ENCODE peak calls at places on chromosomes 13 and 19, in six cellular contexts. X is endothelial cell of umbilical vein, F is Peyer's patch, P is psoas muscle, C is IMR-90, S is HepG2. I is an unnamed sample. For H3K9me3, the result is how much of the 10 kb centered on the place peaks cover.

GRCh38 chr19:18373892-18374629 is 11.9 kb upstream of the GDF15 start:
- DNase-seq in X (peak), F (peak), P (peak), C (peak), S (peak), I (peak)

GRCh38 chr13:78743972-78744371 is 85.0 kb upstream of the OBI1 start:
- DNase-seq in X (no peak), F (no peak), P (no peak), C (no peak), S (no peak), I (no peak)

GRCh38 chr13:80946008-80946802 is 605.3 kb upstream of the SPRY2 start:
- DNase-seq in X (no peak), F (no peak), P (no peak), C (no peak), S (no peak), I (no peak)

GRCh38 chr13:34349091-34349722 is 531.3 kb downstream of the RFC3 start:
- DNase-seq in X (peak), F (peak), P (peak), C (peak), S (no peak), I (no peak)

GRCh38 chr13:39565036-39565949 is 37.7 kb downstream of the LHFPL6 start:
- DNase-seq in X (peak), F (no peak), P (no peak), C (peak), S (peak), I (no peak)

GRCh38 chr13:33610471-33611015 is 207.4 kb upstream of the RFC3 start:
- DNase-seq in X (no peak), F (peak), P (peak), C (no peak), S (peak), I (peak)

GRCh38 chr13:59963383-59963782 is 200.3 kb downstream of the DIAPH3 start:
- DNase-seq in X (no peak), F (no peak), P (no peak), C (no peak), S (no peak), I (no peak)

GRCh38 chr13:110387451-110388140 is 80.5 kb downstream of the COL4A2 start:
- DNase-seq in X (no peak), F (no peak), P (peak), C (peak), S (no peak), I (no peak)

GRCh38 chr19:47004012-47004465 is 15.6 kb upstream of the NPAS1 start:
- DNase-seq in X (no peak), F (no peak), P (no peak), C (no peak), S (no peak), I (no peak)

GRCh38 chr19:5786593-5787551 is 2.3 kb upstream of the PRR22 start:
- DNase-seq in X (no peak), F (no peak), P (no peak), C (no peak), S (no peak), I (no peak)

GRCh38 chr13:97574926-97575325 is 141.0 kb downstream of the RAP2A start:
- DNase-seq in X (peak), F (no peak), P (no peak), C (peak), S (peak), I (peak)

GRCh38 chr13:113856716-113857065 is 7.2 kb downstream of the GAS6 start:
- DNase-seq in X (peak), F (no peak), P (peak), C (peak), S (peak), I (no peak)

GRCh38 chr13:50011461-50011860 is 3.8 kb upstream of the KCNRG start:
- DNase-seq in X (no peak), F (no peak), P (no peak), C (no peak), S (no peak), I (no peak)

GRCh38 chr13:29436721-29437250 is 158.7 kb downstream of the SLC7A1 start:
- DNase-seq in X (no peak), F (no peak), P (no peak), C (no peak), S (no peak), I (no peak)

GRCh38 chr19:6278740-6279619 is 795 bp downstream of the MLLT1 start:
- DNase-seq in X (no peak), F (no peak), P (peak), C (no peak), S (no peak), I (no peak)

GRCh38 chr19:18672606-18673337 is 10.7 kb upstream of the CRTC1 start:
- DNase-seq in X (peak), F (no peak), P (peak), C (peak), S (no peak), I (peak)

GRCh38 chr13:101624210-101624922 is 171.9 kb downstream of the ITGBL1 start:
- DNase-seq in X (peak), F (no peak), P (no peak), C (peak), S (no peak), I (no peak)

GRCh38 chr19:4738734-4739133 is 15.1 kb upstream of the DPP9 start:
- DNase-seq in X (no peak), F (no peak), P (no peak), C (no peak), S (no peak), I (no peak)

GRCh38 chr13:33262997-33263396 is 22.6 kb downstream of the STARD13 start:
- DNase-seq in X (no peak), F (no peak), P (no peak), C (no peak), S (no peak), I (no peak)

GRCh38 chr13:30133976-30134375 is 173.4 kb downstream of the KATNAL1 start:
- DNase-seq in X (no peak), F (no peak), P (peak), C (no peak), S (no peak), I (no peak)

GRCh38 chr13:47503468-47503867 is 497.6 kb downstream of the SUCLA2 start:
- DNase-seq in X (no peak), F (no peak), P (no peak), C (no peak), S (no peak), I (no peak)

GRCh38 chr13:52447815-52448552 is 2.5 kb downstream of the VPS36 start:
- DNase-seq in X (no peak), F (no peak), P (no peak), C (no peak), S (no peak), I (no peak)

GRCh38 chr19:16470911-16471811 is 609 bp downstream of the EPS15L1 start:
- DNase-seq in X (peak), F (no peak), P (peak), C (peak), S (no peak), I (peak)

GRCh38 chr13:94325660-94326059 is 153.8 kb downstream of the DCT start:
- DNase-seq in X (no peak), F (no peak), P (no peak), C (peak), S (no peak), I (no peak)

GRCh38 chr13:39040206-39040605 is 1.9 kb downstream of the NHLRC3 start:
- DNase-seq in X (no peak), F (no peak), P (no peak), C (no peak), S (peak), I (no peak)

GRCh38 chr13:40673061-40673397 is 6.6 kb upstream of the FOXO1 start:
- DNase-seq in X (no peak), F (no peak), P (no peak), C (no peak), S (no peak), I (peak)

GRCh38 chr13:33003458-33004019 is 12.7 kb upstream of the KL start:
- DNase-seq in X (no peak), F (no peak), P (no peak), C (no peak), S (no peak), I (no peak)

GRCh38 chr13:45456196-45456972 is 8.4 kb upstream of the COG3 start:
- DNase-seq in X (peak), F (no peak), P (no peak), C (peak), S (no peak), I (no peak)

GRCh38 chr13:107375701-107376350 is 807.9 kb upstream of the ARGLU1 start:
- DNase-seq in X (peak), F (no peak), P (no peak), C (no peak), S (no peak), I (no peak)

GRCh38 chr19:45419396-45419795 is 4.3 kb downstream of the ERCC1 start:
- DNase-seq in X (no peak), F (peak), P (no peak), C (no peak), S (no peak), I (no peak)

GRCh38 chr13:97962887-97963286 is 9.4 kb downstream of the IPO5 start:
- DNase-seq in X (no peak), F (no peak), P (no peak), C (no peak), S (no peak), I (no peak)

GRCh38 chr19:18118420-18119242 is 21.1 kb downstream of the MAST3 start:
- DNase-seq in X (no peak), F (no peak), P (no peak), C (peak), S (no peak), I (no peak)

GRCh38 chr13:74325106-74325505 is 190.9 kb upstream of the KLF12 start:
- DNase-seq in X (peak), F (no peak), P (no peak), C (peak), S (peak), I (no peak)

GRCh38 chr13:20798027-20798426 is 24.3 kb upstream of the EEF1AKMT1 start:
- DNase-seq in X (peak), F (no peak), P (no peak), C (no peak), S (no peak), I (no peak)

GRCh38 chr13:113759525-113760137 is 605 bp downstream of the TMEM255B start:
- DNase-seq in X (peak), F (no peak), P (no peak), C (peak), S (no peak), I (no peak)

GRCh38 chr19:47541507-47541906 is 26.6 kb upstream of the NAPA start:
- DNase-seq in X (no peak), F (no peak), P (no peak), C (no peak), S (no peak), I (peak)

GRCh38 chr19:9352505-9352904 is 10.3 kb upstream of the ZNF177 start:
- DNase-seq in X (no peak), F (no peak), P (no peak), C (no peak), S (no peak), I (no peak)

GRCh38 chr19:9345005-9345404 is 17.8 kb upstream of the ZNF177 start:
- DNase-seq in X (no peak), F (no peak), P (no peak), C (no peak), S (no peak), I (no peak)

GRCh38 chr19:9348671-9349070 is 14.1 kb upstream of the ZNF177 start:
- DNase-seq in X (no peak), F (no peak), P (no peak), C (no peak), S (no peak), I (no peak)

GRCh38 chr19:9353011-9353410 is 9.8 kb upstream of the ZNF177 start:
- DNase-seq in X (no peak), F (no peak), P (no peak), C (no peak), S (peak), I (no peak)

GRCh38 chr19:9348253-9348652 is 14.6 kb upstream of the ZNF177 start:
- DNase-seq in X (no peak), F (no peak), P (no peak), C (no peak), S (no peak), I (no peak)
- H3K9me3 ChIP-seq in X (under half), F (under half), P (half or more), C (half or more), S (half or more), I (under half)

DNA sequence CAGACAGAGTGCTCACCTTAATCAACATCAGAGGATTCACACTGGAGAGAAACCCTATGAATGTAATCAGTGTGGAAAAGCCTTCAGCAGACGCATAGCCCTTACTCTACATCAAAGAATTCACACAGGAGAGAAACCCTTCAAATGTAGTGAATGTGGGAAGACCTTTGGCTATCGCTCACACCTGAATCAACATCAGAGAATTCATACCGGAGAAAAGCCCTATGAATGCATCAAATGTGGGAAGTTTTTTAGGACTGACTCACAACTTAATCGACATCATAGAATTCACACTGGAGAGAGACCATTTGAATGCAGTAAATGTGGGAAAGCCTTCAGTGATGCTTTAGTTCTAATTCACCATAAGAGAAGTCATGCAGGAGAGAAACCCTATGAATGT is 18.3 kb downstream of the ZNF527 start:
- DNase-seq in X (no peak), F (no peak), P (no peak), C (no peak), S (no peak), I (no peak)
- H3K9me3 ChIP-seq in X (under half), F (under half), P (half or more), C (half or more), S (half or more), I (under half)

DNA sequence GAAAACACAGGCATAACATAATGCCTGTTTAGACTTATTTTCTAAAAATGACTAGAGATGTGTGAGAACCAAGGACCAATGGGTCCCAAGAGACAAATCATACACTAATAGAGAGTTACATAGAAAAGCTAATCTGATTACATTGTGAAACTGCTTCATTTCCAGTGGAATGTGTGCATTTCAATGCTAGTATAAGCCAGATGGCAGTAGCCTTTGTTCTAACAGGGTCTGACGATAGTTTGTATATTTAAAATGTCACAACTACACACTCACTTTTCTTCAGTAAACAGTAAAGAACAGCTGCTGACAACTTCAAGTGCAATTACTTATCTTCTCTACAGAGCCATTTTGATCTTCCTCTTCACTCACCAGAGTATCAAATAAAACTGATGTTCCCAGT is 4.3 kb upstream of the SLITRK5 start:
- DNase-seq in X (no peak), F (no peak), P (no peak), C (no peak), S (no peak), I (no peak)
- H3K9me3 ChIP-seq in X (under half), F (under half), P (under half), C (under half), S (under half), I (under half)

DNA sequence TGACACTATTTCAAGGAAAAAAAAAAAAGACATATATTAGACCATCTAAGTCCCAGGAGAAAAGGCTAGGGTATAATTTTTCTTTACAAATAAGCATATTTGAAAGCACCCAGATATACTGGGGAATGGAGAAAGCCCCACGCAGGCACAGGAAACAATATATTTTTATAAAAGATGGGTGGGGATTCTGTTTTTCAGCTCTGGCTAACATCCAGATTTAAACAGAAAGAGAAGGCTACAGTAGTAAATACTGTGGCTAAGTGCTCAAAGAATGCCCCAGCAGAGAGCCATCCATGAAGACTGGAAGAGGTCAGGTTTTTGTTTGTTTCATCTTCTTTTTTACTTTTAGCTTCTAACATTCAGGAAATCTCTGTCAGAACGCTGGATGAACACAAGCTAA is 16.0 kb downstream of the ZNF44 start:
- DNase-seq in X (no peak), F (no peak), P (no peak), C (no peak), S (no peak), I (no peak)
- H3K9me3 ChIP-seq in X (under half), F (under half), P (half or more), C (half or more), S (under half), I (under half)

GRCh38 chr19:55877211-55877610 is 40.9 kb downstream of the NLRP4 start:
- DNase-seq in X (no peak), F (no peak), P (no peak), C (no peak), S (no peak), I (no peak)
- H3K9me3 ChIP-seq in X (under half), F (under half), P (under half), C (under half), S (under half), I (under half)

GRCh38 chr19:57552432-57552831 is 7.2 kb downstream of the ZNF550 start:
- DNase-seq in X (no peak), F (no peak), P (no peak), C (no peak), S (no peak), I (no peak)
- H3K9me3 ChIP-seq in X (under half), F (under half), P (half or more), C (half or more), S (under half), I (under half)

GRCh38 chr19:27909185-27909840 is 1303.6 kb downstream of the UQCRFS1 start:
- DNase-seq in X (no peak), F (no peak), P (no peak), C (no peak), S (no peak), I (no peak)
- H3K9me3 ChIP-seq in X (under half), F (under half), P (under half), C (under half), S (half or more), I (under half)

GRCh38 chr19:30073152-30074000 is 131.3 kb downstream of the URI1 start:
- DNase-seq in X (no peak), F (no peak), P (peak), C (no peak), S (no peak), I (no peak)
- H3K9me3 ChIP-seq in X (under half), F (under half), P (under half), C (under half), S (under half), I (under half)

GRCh38 chr19:12260861-12261260 is 33.8 kb downstream of the ZNF44 start:
- DNase-seq in X (no peak), F (no peak), P (no peak), C (no peak), S (no peak), I (no peak)

GRCh38 chr19:12265921-12266704 is 28.6 kb downstream of the ZNF44 start:
- DNase-seq in X (no peak), F (no peak), P (no peak), C (no peak), S (no peak), I (no peak)

GRCh38 chr19:12260236-12260635 is 34.4 kb downstream of the ZNF44 start:
- DNase-seq in X (no peak), F (no peak), P (no peak), C (no peak), S (no peak), I (no peak)

DNA sequence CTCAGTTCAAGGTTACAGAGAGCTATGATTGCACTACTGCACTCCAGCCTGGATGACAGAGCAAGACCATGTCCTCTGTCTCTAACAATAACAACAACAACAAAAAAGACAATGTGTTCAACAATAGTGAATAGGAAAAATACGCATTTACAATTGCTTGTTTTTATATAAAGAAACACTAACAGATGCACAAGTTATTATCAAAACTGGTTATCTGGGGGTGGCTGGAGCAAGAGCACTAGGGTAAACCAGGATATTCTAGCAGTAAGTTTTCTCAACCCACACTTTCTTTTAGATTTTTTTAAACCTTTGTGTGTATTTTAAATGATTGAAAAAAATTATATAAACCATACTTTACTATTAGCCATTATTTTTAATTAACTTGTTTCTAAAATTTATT is 33.1 kb downstream of the ZNF44 start:
- DNase-seq in X (no peak), F (no peak), P (no peak), C (no peak), S (no peak), I (no peak)
- H3K9me3 ChIP-seq in X (under half), F (under half), P (half or more), C (under half), S (under half), I (under half)